ENCODE peak calls at places on chromosomes 13 and 19, in five cellular contexts. One of them, this sample, is unnamed.

GRCh38 chr13:44211753-44212152 is 161.9 kb upstream of the SERP2 start:
- DNase-seq in mesenchymal stem cell: no peak
- DNase-seq in CMK: no peak
- DNase-seq in naive thymus-derived CD4-positive, alpha-beta T cell: no peak
- DNase-seq in nucleus accumbens: no peak
- DNase-seq in this sample: no peak

GRCh38 chr13:25232937-25233515 is 54.3 kb downstream of the MTMR6 start:
- DNase-seq in naive thymus-derived CD4-positive, alpha-beta T cell: peak
- DNase-seq in CMK: no peak
- DNase-seq in mesenchymal stem cell: peak
- DNase-seq in nucleus accumbens: no peak
- DNase-seq in this sample: no peak

GRCh38 chr19:38266070-38266469 is 1.7 kb downstream of the SPINT2 start:
- DNase-seq in nucleus accumbens: no peak
- DNase-seq in mesenchymal stem cell: no peak
- DNase-seq in naive thymus-derived CD4-positive, alpha-beta T cell: no peak
- DNase-seq in CMK: no peak
- DNase-seq in this sample: no peak

GRCh38 chr13:41017744-41018582 is 1.2 kb downstream of the ELF1 start:
- DNase-seq in naive thymus-derived CD4-positive, alpha-beta T cell: peak
- DNase-seq in mesenchymal stem cell: peak
- DNase-seq in CMK: no peak
- DNase-seq in nucleus accumbens: no peak
- DNase-seq in this sample: no peak

GRCh38 chr13:93305886-93306285 is 79.3 kb downstream of the GPC6 start:
- DNase-seq in nucleus accumbens: no peak
- DNase-seq in CMK: no peak
- DNase-seq in naive thymus-derived CD4-positive, alpha-beta T cell: no peak
- DNase-seq in mesenchymal stem cell: no peak
- DNase-seq in this sample: no peak

GRCh38 chr13:32253911-32254399 is 61.2 kb downstream of the ZAR1L start:
- DNase-seq in naive thymus-derived CD4-positive, alpha-beta T cell: no peak
- DNase-seq in nucleus accumbens: no peak
- DNase-seq in CMK: no peak
- DNase-seq in mesenchymal stem cell: no peak
- DNase-seq in this sample: no peak

GRCh38 chr19:50358483-50359431 is 6.7 kb downstream of the NAPSA start:
- DNase-seq in naive thymus-derived CD4-positive, alpha-beta T cell: peak
- DNase-seq in mesenchymal stem cell: no peak
- DNase-seq in CMK: no peak
- DNase-seq in nucleus accumbens: no peak
- DNase-seq in this sample: peak

GRCh38 chr13:38624822-38625221 is 62.1 kb upstream of the FREM2 start:
- DNase-seq in CMK: no peak
- DNase-seq in mesenchymal stem cell: no peak
- DNase-seq in naive thymus-derived CD4-positive, alpha-beta T cell: no peak
- DNase-seq in nucleus accumbens: no peak
- DNase-seq in this sample: no peak

GRCh38 chr13:51017516-51017915 is 93.6 kb downstream of the C13orf42 start:
- DNase-seq in naive thymus-derived CD4-positive, alpha-beta T cell: no peak
- DNase-seq in mesenchymal stem cell: no peak
- DNase-seq in CMK: no peak
- DNase-seq in nucleus accumbens: no peak
- DNase-seq in this sample: no peak

GRCh38 chr13:112619730-112620639 is 32.0 kb upstream of the TUBGCP3 start:
- DNase-seq in mesenchymal stem cell: peak
- DNase-seq in nucleus accumbens: no peak
- DNase-seq in naive thymus-derived CD4-positive, alpha-beta T cell: no peak
- DNase-seq in CMK: no peak
- DNase-seq in this sample: no peak

GRCh38 chr13:40537146-40537895 is 129.1 kb downstream of the FOXO1 start:
- DNase-seq in CMK: no peak
- DNase-seq in nucleus accumbens: no peak
- DNase-seq in mesenchymal stem cell: no peak
- DNase-seq in naive thymus-derived CD4-positive, alpha-beta T cell: no peak
- DNase-seq in this sample: no peak

GRCh38 chr19:48341006-48341405 is 15.7 kb downstream of the EMP3 start:
- DNase-seq in nucleus accumbens: no peak
- DNase-seq in naive thymus-derived CD4-positive, alpha-beta T cell: no peak
- DNase-seq in mesenchymal stem cell: no peak
- DNase-seq in CMK: no peak
- DNase-seq in this sample: no peak

GRCh38 chr13:29511980-29512379 is 83.5 kb downstream of the SLC7A1 start:
- DNase-seq in naive thymus-derived CD4-positive, alpha-beta T cell: no peak
- DNase-seq in CMK: no peak
- DNase-seq in nucleus accumbens: no peak
- DNase-seq in mesenchymal stem cell: no peak
- DNase-seq in this sample: no peak

GRCh38 chr19:1747285-1748114 is 5.8 kb upstream of the ONECUT3 start:
- DNase-seq in CMK: peak
- DNase-seq in nucleus accumbens: no peak
- DNase-seq in mesenchymal stem cell: peak
- DNase-seq in naive thymus-derived CD4-positive, alpha-beta T cell: no peak
- DNase-seq in this sample: no peak

GRCh38 chr13:113585828-113586355 is 1.3 kb downstream of the TFDP1 start:
- DNase-seq in nucleus accumbens: no peak
- DNase-seq in CMK: no peak
- DNase-seq in naive thymus-derived CD4-positive, alpha-beta T cell: no peak
- DNase-seq in mesenchymal stem cell: no peak
- DNase-seq in this sample: no peak

GRCh38 chr13:22126433-22127021 is 455.7 kb downstream of the FGF9 start:
- DNase-seq in naive thymus-derived CD4-positive, alpha-beta T cell: no peak
- DNase-seq in CMK: no peak
- DNase-seq in nucleus accumbens: no peak
- DNase-seq in mesenchymal stem cell: no peak
- DNase-seq in this sample: no peak

GRCh38 chr13:60654405-60654804 is 257.4 kb downstream of the TDRD3 start:
- DNase-seq in naive thymus-derived CD4-positive, alpha-beta T cell: no peak
- DNase-seq in nucleus accumbens: no peak
- DNase-seq in CMK: no peak
- DNase-seq in mesenchymal stem cell: peak
- DNase-seq in this sample: peak

GRCh38 chr19:23345838-23346237 is 49.4 kb downstream of the ZNF91 start:
- DNase-seq in naive thymus-derived CD4-positive, alpha-beta T cell: no peak
- DNase-seq in CMK: no peak
- DNase-seq in nucleus accumbens: no peak
- DNase-seq in mesenchymal stem cell: no peak
- DNase-seq in this sample: no peak

GRCh38 chr13:59413121-59413520 is 750.6 kb downstream of the DIAPH3 start:
- DNase-seq in CMK: peak
- DNase-seq in mesenchymal stem cell: no peak
- DNase-seq in nucleus accumbens: no peak
- DNase-seq in naive thymus-derived CD4-positive, alpha-beta T cell: no peak
- DNase-seq in this sample: no peak

GRCh38 chr19:35986664-35987570 is 8.1 kb upstream of the SDHAF1 start:
- DNase-seq in naive thymus-derived CD4-positive, alpha-beta T cell: no peak
- DNase-seq in mesenchymal stem cell: no peak
- DNase-seq in CMK: no peak
- DNase-seq in nucleus accumbens: no peak
- DNase-seq in this sample: no peak

GRCh38 chr13:108257238-108257637 is 12.3 kb upstream of the TNFSF13B start:
- DNase-seq in CMK: no peak
- DNase-seq in naive thymus-derived CD4-positive, alpha-beta T cell: no peak
- DNase-seq in nucleus accumbens: no peak
- DNase-seq in mesenchymal stem cell: no peak
- DNase-seq in this sample: no peak

GRCh38 chr13:68369739-68370138 is 1139.6 kb upstream of the PCDH9 start:
- DNase-seq in mesenchymal stem cell: peak
- DNase-seq in CMK: no peak
- DNase-seq in nucleus accumbens: no peak
- DNase-seq in naive thymus-derived CD4-positive, alpha-beta T cell: no peak
- DNase-seq in this sample: no peak

GRCh38 chr19:49684251-49684982 is 5.0 kb upstream of the ADM5 start:
- DNase-seq in mesenchymal stem cell: no peak
- DNase-seq in naive thymus-derived CD4-positive, alpha-beta T cell: no peak
- DNase-seq in CMK: no peak
- DNase-seq in nucleus accumbens: no peak
- DNase-seq in this sample: no peak

This sample was measured in left cardiac atrium.